ENCODE peak calls at places on chromosomes 4 and X, in six cellular contexts. U is CD8-positive, alpha-beta T cell; F is kidney; W is fibroblast of pulmonary artery; C is keratinocyte; J is fibroblast of the aortic adventitia. R is an unnamed sample.

GRCh38 chrX:100768679-100769338 is 36.9 kb upstream of the SYTL4 start:
- DNase-seq in U (peak), F (peak), W (peak), C (peak), J (peak), R (peak)

GRCh38 chr4:52574036-52574435 is 85.1 kb downstream of the USP46 start:
- DNase-seq in U (no peak), F (no peak), W (no peak), C (no peak), J (no peak), R (no peak)

GRCh38 chr4:25370242-25370641 is 6.8 kb upstream of the ANAPC4 start:
- DNase-seq in U (no peak), F (no peak), W (no peak), C (no peak), J (no peak), R (no peak)

GRCh38 chrX:107678957-107679740 is 50.8 kb downstream of the PRPS1 start:
- DNase-seq in U (peak), F (peak), W (peak), C (no peak), J (peak), R (no peak)

GRCh38 chrX:16462912-16463311 is 187.0 kb upstream of the S100G start:
- DNase-seq in U (no peak), F (no peak), W (peak), C (no peak), J (peak), R (no peak)

GRCh38 chrX:70432936-70433847 is 10.1 kb downstream of the GDPD2 start:
- DNase-seq in U (no peak), F (no peak), W (no peak), C (no peak), J (no peak), R (no peak)

GRCh38 chr4:3524920-3525319 is 7.3 kb downstream of the LRPAP1 start:
- DNase-seq in U (no peak), F (peak), W (no peak), C (no peak), J (no peak), R (no peak)

GRCh38 chr4:13160906-13161305 is 323.2 kb downstream of the RAB28 start:
- DNase-seq in U (no peak), F (no peak), W (peak), C (no peak), J (peak), R (no peak)

GRCh38 chr4:38170380-38170779 is 210.2 kb downstream of the PTTG2 start:
- DNase-seq in U (no peak), F (no peak), W (no peak), C (no peak), J (no peak), R (no peak)

GRCh38 chr4:140996757-140997156 is 136.5 kb downstream of the RNF150 start:
- DNase-seq in U (no peak), F (no peak), W (peak), C (no peak), J (peak), R (no peak)

GRCh38 chr4:80138556-80139538 is 58.5 kb upstream of the PRDM8 start:
- DNase-seq in U (no peak), F (no peak), W (peak), C (peak), J (peak), R (peak)

GRCh38 chr4:62342346-62342745 is 1142.2 kb downstream of the ADGRL3 start:
- DNase-seq in U (no peak), F (no peak), W (no peak), C (no peak), J (no peak), R (no peak)

GRCh38 chr4:7902101-7902553 is 37.5 kb downstream of the AFAP1 start:
- DNase-seq in U (no peak), F (no peak), W (no peak), C (no peak), J (no peak), R (no peak)

GRCh38 chrX:148500428-148501120 is at the start of gene AFF2:
- DNase-seq in U (no peak), F (peak), W (peak), C (no peak), J (peak), R (no peak)
- H3K4me3 ChIP-seq in U (peak), F (no peak), W (peak), C (peak), J (peak), R (peak)

GRCh38 chr4:128787509-128788311 is 21.8 kb upstream of the JADE1 start:
- DNase-seq in U (no peak), F (no peak), W (no peak), C (no peak), J (peak), R (no peak)

GRCh38 chr4:128782875-128783614 is 26.5 kb upstream of the JADE1 start:
- DNase-seq in U (no peak), F (no peak), W (peak), C (no peak), J (peak), R (no peak)

GRCh38 chr4:128776794-128777216 is 32.7 kb upstream of the JADE1 start:
- DNase-seq in U (no peak), F (peak), W (peak), C (no peak), J (peak), R (no peak)

GRCh38 chr4:128780688-128781087 is 28.8 kb upstream of the JADE1 start:
- DNase-seq in U (no peak), F (no peak), W (no peak), C (no peak), J (no peak), R (no peak)

GRCh38 chr4:128782076-128782715 is 27.3 kb upstream of the JADE1 start:
- DNase-seq in U (peak), F (no peak), W (no peak), C (no peak), J (peak), R (no peak)
- TF ChIP-seq CTCF in U (peak), F (peak), W (no peak), C (no peak), J (no peak), R (peak)

GRCh38 chrX:151973851-151974335 is 583 bp downstream of the GABRE start:
- DNase-seq in U (no peak), F (peak), W (no peak), C (no peak), J (peak), R (no peak)
- H3K4me3 ChIP-seq in U (no peak), F (peak), W (peak), C (peak), J (peak), R (no peak)

DNA sequence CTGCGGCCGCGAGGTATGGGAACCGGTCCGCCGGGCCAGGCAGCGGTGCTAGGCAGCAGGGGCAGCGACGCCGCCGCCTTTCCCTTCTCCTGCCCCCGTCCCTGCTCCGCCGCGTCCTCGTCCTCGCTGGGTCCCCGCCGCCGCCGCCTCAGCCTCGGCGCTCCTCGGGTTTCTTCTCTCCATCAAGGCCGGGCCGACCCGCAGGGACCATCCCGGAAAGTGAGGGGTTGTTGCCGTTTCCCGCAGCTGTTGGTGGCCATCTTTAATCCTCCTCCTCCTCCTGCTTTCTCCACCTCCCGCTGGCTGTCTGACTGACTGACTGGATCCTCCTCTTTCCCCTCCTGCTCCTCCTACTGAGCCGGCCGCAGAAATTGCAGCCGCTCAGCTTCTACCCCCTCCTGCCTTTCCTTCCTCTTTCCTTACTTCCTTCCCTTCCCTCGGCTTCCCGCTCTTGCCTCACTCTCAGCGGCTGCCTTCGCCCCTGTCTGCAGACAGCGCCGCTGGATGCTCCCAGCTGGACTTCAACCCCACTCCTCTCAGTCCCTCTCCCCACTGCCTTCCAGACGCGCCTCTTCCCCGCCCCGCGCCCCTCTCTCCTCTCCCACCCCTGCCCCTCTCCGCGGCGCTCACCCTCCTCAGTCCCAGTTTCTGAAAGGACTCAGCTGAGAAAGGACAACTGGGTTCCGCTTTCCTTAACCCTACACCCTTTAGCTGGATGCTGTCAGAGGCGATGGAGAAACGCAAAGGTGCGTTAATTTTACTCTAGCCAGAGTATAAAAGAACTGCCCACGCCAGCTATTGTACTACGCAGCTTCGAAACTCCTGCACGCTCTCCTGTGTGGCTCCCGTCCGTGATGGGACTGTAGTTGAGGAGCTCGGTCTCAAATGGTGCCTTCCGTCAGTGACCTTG is at the start of gene WDFY3:
- DNase-seq in U (no peak), F (peak), W (peak), C (no peak), J (peak), R (no peak)
- TF ChIP-seq CTCF in U (no peak), F (no peak), W (peak), C (no peak), J (no peak), R (no peak)

GRCh38 chr4:162245051-162245450 is 81.3 kb upstream of the FSTL5 start:
- DNase-seq in U (no peak), F (no peak), W (no peak), C (no peak), J (no peak), R (no peak)

GRCh38 chr4:162237676-162238075 is 73.9 kb upstream of the FSTL5 start:
- DNase-seq in U (no peak), F (no peak), W (no peak), C (no peak), J (no peak), R (no peak)

GRCh38 chr4:162239992-162240769 is 76.4 kb upstream of the FSTL5 start:
- DNase-seq in U (no peak), F (no peak), W (no peak), C (no peak), J (no peak), R (no peak)

GRCh38 chr4:162241857-162242256 is 78.1 kb upstream of the FSTL5 start:
- DNase-seq in U (no peak), F (no peak), W (peak), C (no peak), J (no peak), R (no peak)
- H3K4me3 ChIP-seq in U (no peak), F (no peak), W (no peak), C (no peak), J (no peak), R (no peak)